ENCODE peak calls at places on chromosomes 12 and 14, in four cellular contexts. One of them, this sample, is unnamed.

GRCh38 chr12:26277511-26278246 is 82.3 kb downstream of the SSPN start:
- DNase-seq in hepatocyte: no peak
- DNase-seq in dorsolateral prefrontal cortex: no peak
- DNase-seq in heart left ventricle: no peak
- DNase-seq in this sample: no peak

GRCh38 chr12:72540811-72541210 is 268.6 kb downstream of the TRHDE start:
- DNase-seq in dorsolateral prefrontal cortex: no peak
- DNase-seq in hepatocyte: no peak
- DNase-seq in heart left ventricle: no peak
- DNase-seq in this sample: no peak

GRCh38 chr14:23022849-23023499 is 11.7 kb downstream of the PSMB5 start:
- DNase-seq in heart left ventricle: no peak
- DNase-seq in hepatocyte: no peak
- DNase-seq in dorsolateral prefrontal cortex: no peak
- DNase-seq in this sample: no peak

GRCh38 chr14:95314609-95315008 is 5.1 kb downstream of the CLMN start:
- DNase-seq in heart left ventricle: no peak
- DNase-seq in hepatocyte: peak
- DNase-seq in dorsolateral prefrontal cortex: no peak
- DNase-seq in this sample: no peak

GRCh38 chr12:59111873-59112272 is 191.6 kb upstream of the LRIG3 start:
- DNase-seq in dorsolateral prefrontal cortex: no peak
- DNase-seq in heart left ventricle: no peak
- DNase-seq in hepatocyte: peak
- DNase-seq in this sample: no peak

GRCh38 chr12:46892034-46892705 is 66.4 kb upstream of the SLC38A4 start:
- DNase-seq in heart left ventricle: no peak
- DNase-seq in hepatocyte: no peak
- DNase-seq in dorsolateral prefrontal cortex: no peak
- DNase-seq in this sample: no peak

GRCh38 chr12:62933871-62934798 is 815 bp downstream of the PPM1H start:
- DNase-seq in dorsolateral prefrontal cortex: peak
- DNase-seq in hepatocyte: peak
- DNase-seq in heart left ventricle: peak
- DNase-seq in this sample: peak

GRCh38 chr12:2194571-2194970 is 141.8 kb downstream of the CACNA1C start:
- DNase-seq in heart left ventricle: no peak
- DNase-seq in hepatocyte: no peak
- DNase-seq in dorsolateral prefrontal cortex: no peak
- DNase-seq in this sample: no peak

GRCh38 chr12:120684523-120684932 is 2.4 kb upstream of the MLEC start:
- DNase-seq in heart left ventricle: no peak
- DNase-seq in hepatocyte: no peak
- DNase-seq in dorsolateral prefrontal cortex: no peak
- DNase-seq in this sample: no peak

GRCh38 chr12:91633734-91634357 is 451.2 kb upstream of the DCN start:
- DNase-seq in heart left ventricle: no peak
- DNase-seq in dorsolateral prefrontal cortex: no peak
- DNase-seq in hepatocyte: no peak
- DNase-seq in this sample: no peak

GRCh38 chr14:65336191-65336591 is 76.3 kb upstream of the FUT8 start:
- DNase-seq in dorsolateral prefrontal cortex: no peak
- DNase-seq in hepatocyte: peak
- DNase-seq in heart left ventricle: no peak
- DNase-seq in this sample: no peak

GRCh38 chr14:101077511-101078074 is 174.1 kb upstream of the RTL1 start:
- DNase-seq in dorsolateral prefrontal cortex: peak
- DNase-seq in hepatocyte: peak
- DNase-seq in heart left ventricle: no peak
- DNase-seq in this sample: peak

GRCh38 chr12:132461526-132461925 is 28.4 kb upstream of the FBRSL1 start:
- DNase-seq in hepatocyte: no peak
- DNase-seq in heart left ventricle: no peak
- DNase-seq in dorsolateral prefrontal cortex: no peak
- DNase-seq in this sample: no peak

GRCh38 chr12:26863515-26863914 is 30.5 kb upstream of the ITPR2 start:
- DNase-seq in dorsolateral prefrontal cortex: no peak
- DNase-seq in heart left ventricle: no peak
- DNase-seq in hepatocyte: no peak
- DNase-seq in this sample: no peak

GRCh38 chr14:65958664-65959562 is 527.3 kb upstream of the CCDC196 start:
- DNase-seq in dorsolateral prefrontal cortex: no peak
- DNase-seq in heart left ventricle: no peak
- DNase-seq in hepatocyte: peak
- DNase-seq in this sample: peak

GRCh38 chr14:61080591-61081010 is 99.6 kb downstream of the SLC38A6 start:
- DNase-seq in dorsolateral prefrontal cortex: no peak
- DNase-seq in heart left ventricle: peak
- DNase-seq in hepatocyte: peak
- DNase-seq in this sample: no peak

GRCh38 chr12:114769634-114770033 is 85.7 kb upstream of the TBX3 start:
- DNase-seq in dorsolateral prefrontal cortex: no peak
- DNase-seq in heart left ventricle: no peak
- DNase-seq in hepatocyte: no peak
- DNase-seq in this sample: no peak

GRCh38 chr12:138171-138897 is 71.8 kb downstream of the IQSEC3 start:
- DNase-seq in dorsolateral prefrontal cortex: no peak
- DNase-seq in heart left ventricle: no peak
- DNase-seq in hepatocyte: no peak
- DNase-seq in this sample: no peak

GRCh38 chr14:32559595-32559994 is 230.5 kb downstream of the AKAP6 start:
- DNase-seq in hepatocyte: no peak
- DNase-seq in heart left ventricle: no peak
- DNase-seq in dorsolateral prefrontal cortex: no peak
- DNase-seq in this sample: no peak

GRCh38 chr14:21711360-21711961 is 37.8 kb upstream of the OR4E1 start:
- DNase-seq in hepatocyte: peak
- DNase-seq in dorsolateral prefrontal cortex: no peak
- DNase-seq in heart left ventricle: no peak
- DNase-seq in this sample: peak

GRCh38 chr12:386651-387050 is 2.5 kb downstream of the KDM5A start:
- DNase-seq in heart left ventricle: no peak
- DNase-seq in hepatocyte: no peak
- DNase-seq in dorsolateral prefrontal cortex: no peak
- DNase-seq in this sample: no peak

GRCh38 chr12:12992418-12993175 is 7.5 kb downstream of the HEBP1 start:
- DNase-seq in heart left ventricle: peak
- DNase-seq in dorsolateral prefrontal cortex: no peak
- DNase-seq in hepatocyte: peak
- DNase-seq in this sample: no peak

GRCh38 chr12:120234643-120235368 is 30.7 kb downstream of the PXN start:
- DNase-seq in hepatocyte: peak
- DNase-seq in heart left ventricle: peak
- DNase-seq in dorsolateral prefrontal cortex: peak
- DNase-seq in this sample: peak

GRCh38 chr12:115949675-115950074 is 327.8 kb downstream of the MED13L start:
- DNase-seq in hepatocyte: no peak
- DNase-seq in dorsolateral prefrontal cortex: no peak
- DNase-seq in heart left ventricle: no peak
- DNase-seq in this sample: no peak

GRCh38 chr14:29354446-29354845 is 573.2 kb downstream of the PRKD1 start:
- DNase-seq in hepatocyte: no peak
- DNase-seq in heart left ventricle: no peak
- DNase-seq in dorsolateral prefrontal cortex: no peak
- DNase-seq in this sample: no peak

GRCh38 chr14:34330846-34331245 is 131.2 kb downstream of the SPTSSA start:
- DNase-seq in heart left ventricle: no peak
- DNase-seq in hepatocyte: no peak
- DNase-seq in dorsolateral prefrontal cortex: no peak
- DNase-seq in this sample: no peak

GRCh38 chr14:29518335-29518734 is 409.3 kb downstream of the PRKD1 start:
- DNase-seq in hepatocyte: no peak
- DNase-seq in heart left ventricle: no peak
- DNase-seq in dorsolateral prefrontal cortex: no peak
- DNase-seq in this sample: peak

GRCh38 chr12:4011597-4011996 is 138.4 kb upstream of the PARP11 start:
- DNase-seq in dorsolateral prefrontal cortex: no peak
- DNase-seq in hepatocyte: peak
- DNase-seq in heart left ventricle: no peak
- DNase-seq in this sample: no peak

GRCh38 chr12:34290191-34290995 is 268.1 kb downstream of the ALG10 start:
- DNase-seq in dorsolateral prefrontal cortex: peak
- DNase-seq in heart left ventricle: no peak
- DNase-seq in hepatocyte: peak
- DNase-seq in this sample: no peak

GRCh38 chr14:54440454-54440853 is 720 bp downstream of the CNIH1 start:
- DNase-seq in heart left ventricle: no peak
- DNase-seq in hepatocyte: peak
- DNase-seq in dorsolateral prefrontal cortex: no peak
- DNase-seq in this sample: no peak

GRCh38 chr14:54440870-54441868 is at the start of gene CNIH1:
- DNase-seq in hepatocyte: peak
- DNase-seq in heart left ventricle: peak
- DNase-seq in dorsolateral prefrontal cortex: peak
- DNase-seq in this sample: peak

GRCh38 chr14:54440037-54440436 is 1.1 kb downstream of the CNIH1 start:
- DNase-seq in hepatocyte: no peak
- DNase-seq in heart left ventricle: no peak
- DNase-seq in dorsolateral prefrontal cortex: no peak
- DNase-seq in this sample: no peak

GRCh38 chr14:54435500-54435981 is 5.6 kb downstream of the CNIH1 start:
- DNase-seq in heart left ventricle: no peak
- DNase-seq in hepatocyte: peak
- DNase-seq in dorsolateral prefrontal cortex: no peak
- DNase-seq in this sample: no peak

GRCh38 chr14:54438703-54439102 is 2.5 kb downstream of the CNIH1 start:
- DNase-seq in hepatocyte: no peak
- DNase-seq in heart left ventricle: no peak
- DNase-seq in dorsolateral prefrontal cortex: no peak
- DNase-seq in this sample: no peak
- H3K4me3 ChIP-seq in hepatocyte: no peak
- H3K4me3 ChIP-seq in heart left ventricle: no peak
- H3K4me3 ChIP-seq in dorsolateral prefrontal cortex: no peak
- H3K4me3 ChIP-seq in this sample: no peak

DNA sequence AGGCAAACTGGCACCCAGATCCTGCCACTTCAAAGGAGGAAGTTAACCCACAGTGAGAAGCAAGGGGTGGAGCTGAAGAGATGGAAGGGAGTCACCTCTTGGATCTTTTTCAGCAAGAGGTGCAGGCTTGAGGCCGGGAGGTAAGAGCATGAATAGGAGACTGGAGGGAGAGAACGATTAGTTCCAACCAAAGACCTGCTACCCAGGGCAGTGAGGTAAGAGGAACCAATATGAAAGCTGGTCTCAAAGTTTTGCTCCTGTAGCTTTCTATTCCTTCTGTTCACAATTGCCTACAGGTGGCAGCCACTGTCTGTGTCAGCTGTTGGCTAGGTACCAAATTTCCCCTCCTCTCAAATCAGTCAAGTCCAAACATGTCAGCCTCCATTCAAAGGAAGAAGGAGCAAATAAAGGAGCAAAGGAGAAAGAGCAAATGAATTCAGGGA is 14.9 kb upstream of the TAC3 start:
- DNase-seq in dorsolateral prefrontal cortex: no peak
- DNase-seq in hepatocyte: no peak
- DNase-seq in heart left ventricle: no peak
- DNase-seq in this sample: no peak
- H3K4me3 ChIP-seq in dorsolateral prefrontal cortex: no peak
- H3K4me3 ChIP-seq in hepatocyte: no peak
- H3K4me3 ChIP-seq in heart left ventricle: no peak
- H3K4me3 ChIP-seq in this sample: no peak

DNA sequence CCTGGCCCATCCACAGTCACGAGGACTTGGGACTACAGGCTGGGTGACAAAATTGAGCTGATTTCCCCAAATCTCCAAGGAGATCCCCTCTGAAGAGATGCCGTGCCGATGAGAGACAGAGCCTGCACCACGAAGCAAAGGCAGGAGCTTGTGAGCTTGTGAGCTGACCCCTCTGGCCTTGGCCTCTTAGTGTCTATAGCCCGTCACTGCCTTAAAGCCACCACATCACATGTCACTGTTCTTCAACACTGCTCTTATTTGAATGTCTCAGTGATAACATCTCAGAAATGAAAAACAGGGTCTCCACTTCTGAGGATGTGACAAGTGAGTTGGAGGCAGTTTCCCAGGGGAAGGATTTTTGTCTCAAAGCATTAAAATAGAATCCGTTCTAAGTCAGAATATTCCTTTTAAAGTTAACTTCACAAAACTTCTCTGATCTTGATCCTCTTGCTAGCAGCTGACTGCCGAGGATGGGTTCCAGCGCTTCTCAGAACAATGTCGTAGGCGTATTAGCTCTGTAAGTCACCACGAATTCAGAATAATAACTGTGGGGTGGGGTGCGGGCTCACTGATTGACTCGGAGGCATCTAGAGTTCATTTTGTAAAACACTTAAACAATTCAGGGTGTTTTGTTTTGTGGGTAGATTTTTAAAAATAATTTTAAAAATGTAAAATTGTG is 37.5 kb downstream of the CHST11 start:
- DNase-seq in hepatocyte: no peak
- DNase-seq in heart left ventricle: peak
- DNase-seq in dorsolateral prefrontal cortex: no peak
- DNase-seq in this sample: no peak
- H3K4me3 ChIP-seq in hepatocyte: no peak
- H3K4me3 ChIP-seq in heart left ventricle: no peak
- H3K4me3 ChIP-seq in dorsolateral prefrontal cortex: no peak
- H3K4me3 ChIP-seq in this sample: no peak

DNA sequence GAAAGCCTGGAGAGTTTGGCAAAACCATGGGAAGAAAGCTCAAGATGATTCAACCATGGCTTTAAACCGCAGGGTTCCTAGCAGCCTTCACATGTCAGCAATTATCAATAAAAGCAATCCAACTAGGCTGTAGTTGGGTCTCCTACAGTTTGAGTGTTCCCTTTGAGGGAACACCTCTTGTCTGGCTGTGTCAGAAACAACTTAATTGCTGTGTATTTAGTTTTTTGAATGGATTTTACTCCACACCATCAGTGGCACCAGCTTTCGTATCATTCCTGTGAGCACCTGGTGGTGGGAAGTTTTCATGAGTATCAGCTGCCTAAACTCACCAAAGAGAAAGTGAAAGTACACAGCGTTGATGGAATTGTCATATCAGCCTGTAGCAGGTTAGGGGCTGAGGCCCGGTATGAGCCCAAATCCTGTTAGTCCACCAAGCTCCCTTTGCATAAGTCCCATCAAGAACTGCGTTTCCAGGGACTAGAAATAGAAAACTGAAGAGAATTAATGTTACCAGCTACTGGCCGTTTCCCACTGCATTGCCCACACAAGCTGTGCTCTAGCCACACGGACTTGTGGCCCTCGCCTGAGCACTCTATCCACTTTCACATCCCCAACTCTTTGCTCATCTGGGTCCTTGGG is 10.9 kb upstream of the IL26 start:
- DNase-seq in hepatocyte: no peak
- DNase-seq in heart left ventricle: no peak
- DNase-seq in dorsolateral prefrontal cortex: no peak
- DNase-seq in this sample: no peak
- H3K4me3 ChIP-seq in hepatocyte: no peak
- H3K4me3 ChIP-seq in heart left ventricle: no peak
- H3K4me3 ChIP-seq in dorsolateral prefrontal cortex: no peak
- H3K4me3 ChIP-seq in this sample: no peak

GRCh38 chr14:99263564-99264330 is 8.2 kb downstream of the BCL11B start:
- DNase-seq in dorsolateral prefrontal cortex: no peak
- DNase-seq in heart left ventricle: no peak
- DNase-seq in hepatocyte: no peak
- DNase-seq in this sample: no peak
- H3K4me3 ChIP-seq in dorsolateral prefrontal cortex: no peak
- H3K4me3 ChIP-seq in heart left ventricle: no peak
- H3K4me3 ChIP-seq in hepatocyte: no peak
- H3K4me3 ChIP-seq in this sample: no peak

This sample was measured in H7.